ENCODE peak calls at places on chromosomes 6 and 20, in seven cellular contexts. J is left lung, Q is suprapubic skin, I is RWPE2, O is fibroblast of lung, W is sigmoid colon, P is heart left ventricle. D is an unnamed sample. For H3K4me1, the result is how much of the 10 kb centered on the place peaks cover.

GRCh38 chr6:11271637-11272036 is 39.2 kb upstream of the NEDD9 start:
- DNase-seq in J (no peak), Q (no peak), I (no peak), O (peak), W (no peak), P (no peak), D (no peak)

GRCh38 chr6:165013701-165014100 is 295.7 kb downstream of the C6orf118 start:
- DNase-seq in J (no peak), Q (no peak), I (no peak), O (no peak), W (no peak), P (no peak), D (no peak)

GRCh38 chr20:36950432-36951197 is 893 bp downstream of the SAMHD1 start:
- DNase-seq in J (peak), Q (no peak), I (peak), O (peak), W (peak), P (no peak), D (no peak)

GRCh38 chr20:2217857-2218529 is 77.8 kb upstream of the TGM3 start:
- DNase-seq in J (peak), Q (no peak), I (no peak), O (no peak), W (no peak), P (no peak), D (peak)

GRCh38 chr6:43828711-43829110 is 58.7 kb downstream of the VEGFA start:
- DNase-seq in J (no peak), Q (no peak), I (no peak), O (no peak), W (no peak), P (no peak), D (no peak)

GRCh38 chr6:27531772-27532459 is 59.0 kb upstream of the ZNF184 start:
- DNase-seq in J (no peak), Q (no peak), I (no peak), O (no peak), W (no peak), P (no peak), D (no peak)

GRCh38 chr6:98539669-98540207 is 294.6 kb upstream of the POU3F2 start:
- DNase-seq in J (no peak), Q (no peak), I (no peak), O (no peak), W (no peak), P (no peak), D (no peak)

GRCh38 chr6:125913864-125914351 is 42.7 kb upstream of the HINT3 start:
- DNase-seq in J (no peak), Q (no peak), I (peak), O (peak), W (no peak), P (no peak), D (no peak)

GRCh38 chr20:62837790-62838458 is 21.1 kb downstream of the COL9A3 start:
- DNase-seq in J (peak), Q (peak), I (peak), O (peak), W (peak), P (peak), D (no peak)

GRCh38 chr20:45545754-45546453 is 1.3 kb downstream of the EPPIN start:
- DNase-seq in J (no peak), Q (no peak), I (no peak), O (peak), W (no peak), P (no peak), D (no peak)

GRCh38 chr20:20084296-20084752 is 32.0 kb downstream of the CFAP61 start:
- DNase-seq in J (no peak), Q (no peak), I (no peak), O (no peak), W (no peak), P (no peak), D (peak)

GRCh38 chr20:31680286-31681127 is 42.2 kb downstream of the BCL2L1 start:
- DNase-seq in J (no peak), Q (no peak), I (no peak), O (no peak), W (no peak), P (no peak), D (no peak)

GRCh38 chr6:4848382-4849068 is 72.3 kb downstream of the CDYL start:
- DNase-seq in J (no peak), Q (no peak), I (no peak), O (peak), W (no peak), P (no peak), D (no peak)

GRCh38 chr6:26125015-26125690 is 37.9 kb downstream of the HFE start:
- DNase-seq in J (no peak), Q (no peak), I (no peak), O (peak), W (no peak), P (no peak), D (no peak)

GRCh38 chr20:20079102-20079784 is 26.9 kb downstream of the CFAP61 start:
- DNase-seq in J (no peak), Q (no peak), I (no peak), O (no peak), W (no peak), P (no peak), D (no peak)

GRCh38 chr20:1122388-1123315 is 4.2 kb downstream of the PSMF1 start:
- DNase-seq in J (peak), Q (no peak), I (no peak), O (peak), W (no peak), P (no peak), D (peak)

GRCh38 chr6:47134476-47135189 is 92.5 kb upstream of the ADGRF1 start:
- DNase-seq in J (no peak), Q (no peak), I (no peak), O (peak), W (no peak), P (no peak), D (no peak)

GRCh38 chr20:25253606-25254275 is 5.9 kb downstream of the PYGB start:
- DNase-seq in J (no peak), Q (no peak), I (no peak), O (peak), W (no peak), P (no peak), D (no peak)

GRCh38 chr6:71123051-71123450 is 165.6 kb upstream of the OGFRL1 start:
- DNase-seq in J (no peak), Q (no peak), I (no peak), O (no peak), W (no peak), P (no peak), D (no peak)

DNA sequence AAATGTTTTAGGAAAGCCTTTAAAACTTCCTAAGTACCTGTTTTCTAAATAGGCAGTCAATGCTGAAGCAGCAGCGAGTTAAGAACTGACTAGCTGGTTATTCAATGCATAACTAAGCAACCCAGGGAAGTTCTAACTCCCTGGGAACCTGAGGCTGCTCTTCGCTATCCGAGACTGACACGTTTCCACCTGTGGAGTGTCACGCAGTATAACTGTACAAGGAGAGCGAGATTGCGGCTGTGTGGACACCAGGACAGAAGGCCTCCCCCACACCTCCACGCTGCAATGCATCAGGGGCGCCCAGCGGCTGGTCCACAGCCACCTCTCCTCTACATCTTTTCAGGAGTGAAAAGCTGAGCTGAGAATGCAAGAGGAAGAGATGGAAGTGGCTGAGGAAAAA is 8.0 kb downstream of the PXDC1 start:
- DNase-seq in J (no peak), Q (peak), I (no peak), O (no peak), W (no peak), P (no peak), D (no peak)
- H3K27ac ChIP-seq in J (peak), Q (peak), I (peak), O (no peak), W (peak), P (peak), D (peak)

DNA sequence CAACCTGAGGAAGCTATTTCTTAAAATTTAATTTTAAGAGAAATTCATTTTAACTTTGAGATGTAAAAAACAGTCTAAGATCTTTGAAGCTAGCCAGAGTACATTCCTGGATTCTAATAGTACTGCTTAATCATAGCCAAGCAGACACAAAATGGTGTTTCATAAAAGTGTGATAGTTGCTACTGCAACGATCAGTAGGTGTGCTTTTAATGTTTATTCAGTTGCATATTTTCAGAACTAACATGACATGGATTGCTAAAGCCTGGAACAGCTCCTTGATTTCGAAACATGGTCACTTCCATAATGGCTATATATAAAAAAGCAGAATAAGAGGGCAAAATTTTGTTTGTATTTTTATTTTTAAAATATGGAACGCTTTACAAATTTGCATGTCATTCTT is 35.5 kb downstream of the SESN1 start:
- DNase-seq in J (no peak), Q (no peak), I (no peak), O (peak), W (no peak), P (no peak), D (no peak)
- H3K4me1 ChIP-seq in J (under half), Q (under half), I (under half), O (under half), W (under half), P (under half), D (half or more)

DNA sequence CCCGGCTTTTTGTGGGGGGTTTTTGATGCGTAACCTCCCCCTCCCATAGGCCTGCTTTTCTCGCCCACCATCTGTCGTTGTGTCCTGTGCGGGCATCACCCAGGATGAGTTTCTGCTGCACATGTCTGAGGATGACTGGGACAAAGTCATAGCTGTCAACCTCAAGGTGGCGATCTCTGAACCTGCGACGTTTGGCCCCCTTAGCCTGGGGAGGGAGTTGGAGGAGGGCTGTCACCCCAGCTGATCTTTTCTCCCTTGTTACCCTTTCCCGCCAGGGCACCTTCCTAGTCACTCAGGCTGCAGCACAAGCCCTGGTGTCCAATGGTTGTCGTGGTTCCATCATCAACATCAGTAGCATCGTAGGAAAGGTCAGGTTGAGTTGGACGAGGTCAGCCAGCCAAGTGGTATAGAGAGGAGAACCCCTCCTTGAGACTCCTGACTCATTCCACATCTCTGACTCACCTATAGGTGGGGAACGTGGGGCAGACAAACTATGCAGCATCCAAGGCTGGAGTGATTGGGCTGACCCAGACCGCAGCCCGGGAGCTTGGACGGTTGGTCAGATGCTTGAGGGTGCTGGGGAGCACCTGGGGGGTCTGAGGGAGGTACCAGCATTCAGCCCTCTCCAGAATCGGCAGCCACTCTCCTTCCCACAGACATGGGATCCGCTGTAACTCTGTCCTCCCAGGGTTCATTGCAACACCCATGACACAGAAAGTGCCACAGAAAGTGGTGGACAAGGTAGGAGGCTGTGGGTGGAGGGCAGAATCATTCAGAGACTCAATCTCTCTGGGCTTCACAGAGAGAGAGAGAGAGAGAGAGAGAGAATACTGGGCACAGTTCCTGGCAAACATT is 944 bp downstream of the HSD17B8 start:
- DNase-seq in J (no peak), Q (peak), I (no peak), O (no peak), W (peak), P (no peak), D (no peak)
- TF ChIP-seq CTCF in J (no peak), Q (no peak), I (peak), O (no peak), W (no peak), P (no peak), D (no peak)

GRCh38 chr6:3045369-3045768 is 22.9 kb upstream of the RIPK1 start:
- DNase-seq in J (no peak), Q (no peak), I (no peak), O (no peak), W (no peak), P (no peak), D (no peak)

GRCh38 chr6:3041147-3041546 is 27.1 kb upstream of the RIPK1 start:
- DNase-seq in J (no peak), Q (no peak), I (no peak), O (no peak), W (no peak), P (no peak), D (no peak)

GRCh38 chr6:3039384-3039783 is 28.9 kb upstream of the RIPK1 start:
- DNase-seq in J (no peak), Q (no peak), I (no peak), O (no peak), W (no peak), P (no peak), D (no peak)

GRCh38 chr6:3037578-3038365 is 30.5 kb upstream of the RIPK1 start:
- DNase-seq in J (no peak), Q (no peak), I (no peak), O (no peak), W (no peak), P (no peak), D (no peak)

DNA sequence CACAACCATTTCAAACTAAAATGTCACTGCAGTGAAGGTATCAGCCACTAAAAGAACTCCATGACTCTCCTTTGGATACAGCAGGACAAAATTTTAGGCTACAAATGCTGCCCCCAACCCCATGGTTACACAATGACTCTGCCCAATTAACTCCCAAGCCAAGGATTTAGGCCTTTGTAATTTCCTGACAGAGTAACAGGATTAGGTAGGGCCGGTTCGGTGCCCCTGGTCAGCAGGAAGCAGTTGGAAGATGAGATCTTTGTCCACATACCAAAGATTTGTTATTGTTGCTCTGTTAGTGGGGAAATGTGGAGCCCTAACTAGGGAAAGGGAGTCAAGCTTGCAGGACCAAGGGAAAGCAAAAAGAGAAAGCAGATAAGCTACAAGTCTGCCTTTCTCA is 26.7 kb upstream of the RIPK1 start:
- DNase-seq in J (no peak), Q (no peak), I (no peak), O (no peak), W (no peak), P (no peak), D (no peak)
- H3K27ac ChIP-seq in J (no peak), Q (no peak), I (no peak), O (no peak), W (no peak), P (no peak), D (no peak)

GRCh38 chr20:50251383-50251748 is 60.7 kb downstream of the CEBPB start:
- DNase-seq in J (no peak), Q (no peak), I (no peak), O (no peak), W (no peak), P (no peak), D (no peak)
- H3K4me1 ChIP-seq in J (under half), Q (under half), I (under half), O (under half), W (under half), P (under half), D (under half)